ENCODE peak calls at places on chromosome 17, in ten cellular contexts. I is Peyer's patch, F is bronchial epithelial cell, X is heart left ventricle, Z is stomach, M is neural progenitor cell, B is heart right ventricle, T is BJ, W is PC-9, P is ovary. Y is an unnamed sample. For H3K27me3, the result is how much of the 10 kb centered on the place peaks cover.

GRCh38 chr17:77343031-77343866 is 202.5 kb downstream of the SEC14L1 start:
- DNase-seq in I (peak), F (no peak), X (no peak), Z (peak), M (no peak), B (no peak), T (no peak), W (no peak), P (peak), Y (no peak)

GRCh38 chr17:17472333-17472920 is 4.4 kb upstream of the MED9 start:
- DNase-seq in I (no peak), F (peak), X (no peak), Z (no peak), M (peak), B (no peak), T (no peak), W (no peak), P (no peak), Y (no peak)

GRCh38 chr17:58046230-58047094 is 36.8 kb upstream of the DYNLL2 start:
- DNase-seq in I (no peak), F (no peak), X (no peak), Z (no peak), M (peak), B (peak), T (no peak), W (no peak), P (no peak), Y (no peak)

GRCh38 chr17:32161506-32162365 is 19.4 kb downstream of the RHOT1 start:
- DNase-seq in I (peak), F (peak), X (no peak), Z (no peak), M (no peak), B (no peak), T (peak), W (peak), P (no peak), Y (no peak)

GRCh38 chr17:78974635-78975591 is 4.8 kb downstream of the LGALS3BP start:
- DNase-seq in I (peak), F (peak), X (no peak), Z (peak), M (no peak), B (peak), T (peak), W (no peak), P (peak), Y (peak)

GRCh38 chr17:29042679-29043538 is at the start of gene PIPOX:
- DNase-seq in I (peak), F (peak), X (no peak), Z (no peak), M (peak), B (peak), T (no peak), W (peak), P (no peak), Y (no peak)

GRCh38 chr17:83004791-83005380 is 74.5 kb upstream of the METRNL start:
- DNase-seq in I (no peak), F (no peak), X (no peak), Z (no peak), M (no peak), B (no peak), T (no peak), W (no peak), P (no peak), Y (no peak)

GRCh38 chr17:17855334-17855725 is 18.5 kb upstream of the SREBF1 start:
- DNase-seq in I (no peak), F (no peak), X (no peak), Z (no peak), M (no peak), B (no peak), T (no peak), W (no peak), P (no peak), Y (no peak)

GRCh38 chr17:36544049-36544319 is 735 bp upstream of the GGNBP2 start:
- DNase-seq in I (peak), F (peak), X (peak), Z (peak), M (peak), B (peak), T (peak), W (peak), P (no peak), Y (no peak)

GRCh38 chr17:29592850-29593545 is at the start of gene ANKRD13B:
- DNase-seq in I (peak), F (no peak), X (peak), Z (no peak), M (peak), B (peak), T (no peak), W (peak), P (peak), Y (no peak)

GRCh38 chr17:82212331-82213250 is at the start of gene CCDC57:
- DNase-seq in I (peak), F (peak), X (peak), Z (peak), M (peak), B (peak), T (no peak), W (peak), P (peak), Y (no peak)

GRCh38 chr17:7832431-7832830 is 1.6 kb upstream of the KDM6B start:
- DNase-seq in I (no peak), F (no peak), X (no peak), Z (no peak), M (no peak), B (no peak), T (no peak), W (no peak), P (no peak), Y (no peak)

DNA sequence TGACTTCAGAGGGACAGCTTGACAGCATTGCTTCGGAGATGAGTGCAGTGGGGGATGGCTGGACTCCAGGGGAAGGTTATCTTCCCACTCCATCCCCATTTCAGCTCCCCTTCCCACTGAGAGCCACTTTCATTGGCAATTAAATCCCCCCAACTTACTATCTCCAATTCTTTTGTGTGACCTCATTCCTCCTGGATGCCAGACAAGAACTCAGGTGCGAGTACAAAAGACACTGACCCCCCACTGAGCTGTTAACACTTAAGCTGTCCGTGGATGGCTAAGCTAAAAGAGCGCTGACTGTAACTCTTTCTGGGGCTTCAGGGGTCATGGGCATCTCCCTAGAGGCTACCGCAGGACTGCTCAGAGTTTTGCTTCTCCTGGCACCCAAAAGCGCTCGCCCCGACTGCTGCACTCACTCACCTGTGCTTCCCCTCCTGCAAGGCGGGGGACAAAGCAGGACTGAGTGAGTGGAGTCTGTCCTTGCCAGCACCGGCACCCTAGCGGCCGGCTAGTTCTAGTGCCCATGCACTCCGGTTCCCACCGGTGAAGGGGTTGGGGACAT is 44.8 kb upstream of the FBXO47 start:
- DNase-seq in I (no peak), F (no peak), X (no peak), Z (no peak), M (peak), B (no peak), T (no peak), W (no peak), P (no peak), Y (no peak)
- TF ChIP-seq CTCF in I (no peak), F (no peak), X (no peak), Z (no peak), M (peak), B (no peak), T (peak), W (no peak), P (no peak), Y (no peak)

DNA sequence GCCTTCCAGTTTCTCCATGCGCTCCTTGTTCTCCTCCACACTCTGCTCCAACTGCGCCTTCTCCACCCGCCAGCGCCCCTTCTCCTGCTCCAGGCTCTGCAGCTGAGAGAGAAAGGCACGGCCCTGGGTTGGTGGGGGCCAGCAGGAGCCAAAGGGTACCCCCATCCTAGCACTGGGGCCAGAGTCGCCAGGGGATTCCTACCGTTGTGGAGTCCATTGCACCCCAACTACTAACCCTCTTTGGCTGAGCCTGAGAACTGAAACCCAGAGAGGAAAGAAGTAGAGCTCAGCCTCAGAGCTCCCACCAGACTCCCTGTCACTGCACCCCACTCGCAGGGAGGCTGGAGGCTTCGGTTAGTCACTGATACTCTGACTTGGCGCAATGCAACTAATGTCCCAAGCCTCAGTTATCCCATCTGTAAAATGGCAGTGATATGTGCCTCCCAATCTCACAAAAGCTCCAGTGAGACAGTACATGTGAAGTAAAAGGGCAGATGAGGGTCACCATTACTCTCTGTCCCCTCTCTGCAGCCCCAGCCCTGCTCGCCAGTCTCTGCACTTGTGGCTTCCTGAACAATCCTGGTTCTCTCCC is 6.2 kb upstream of the SAMD14 start:
- DNase-seq in I (no peak), F (no peak), X (no peak), Z (no peak), M (no peak), B (no peak), T (no peak), W (no peak), P (no peak), Y (no peak)
- H3K4me3 ChIP-seq in I (no peak), F (no peak), X (no peak), Z (no peak), M (no peak), B (no peak), T (no peak), W (no peak), P (no peak), Y (no peak)

GRCh38 chr17:28018439-28019070 is 23.9 kb upstream of the NLK start:
- DNase-seq in I (no peak), F (peak), X (no peak), Z (no peak), M (no peak), B (peak), T (no peak), W (peak), P (no peak), Y (no peak)
- H3K27me3 ChIP-seq in I (under half), F (under half), X (under half), Z (under half), M (under half), B (under half), T (under half), W (under half), P (under half), Y (under half)

GRCh38 chr17:6388416-6388815 is 46.5 kb downstream of the AIPL1 start:
- DNase-seq in I (no peak), F (no peak), X (no peak), Z (no peak), M (no peak), B (no peak), T (no peak), W (no peak), P (no peak), Y (no peak)

GRCh38 chr17:6393368-6393952 is 41.5 kb downstream of the AIPL1 start:
- DNase-seq in I (no peak), F (no peak), X (no peak), Z (no peak), M (peak), B (no peak), T (no peak), W (no peak), P (no peak), Y (no peak)

GRCh38 chr17:6398955-6399354 is 36.0 kb downstream of the AIPL1 start:
- DNase-seq in I (no peak), F (no peak), X (no peak), Z (no peak), M (no peak), B (no peak), T (no peak), W (no peak), P (no peak), Y (no peak)

GRCh38 chr17:6392609-6393367 is 42.1 kb downstream of the AIPL1 start:
- DNase-seq in I (no peak), F (no peak), X (no peak), Z (no peak), M (no peak), B (no peak), T (no peak), W (no peak), P (no peak), Y (no peak)

DNA sequence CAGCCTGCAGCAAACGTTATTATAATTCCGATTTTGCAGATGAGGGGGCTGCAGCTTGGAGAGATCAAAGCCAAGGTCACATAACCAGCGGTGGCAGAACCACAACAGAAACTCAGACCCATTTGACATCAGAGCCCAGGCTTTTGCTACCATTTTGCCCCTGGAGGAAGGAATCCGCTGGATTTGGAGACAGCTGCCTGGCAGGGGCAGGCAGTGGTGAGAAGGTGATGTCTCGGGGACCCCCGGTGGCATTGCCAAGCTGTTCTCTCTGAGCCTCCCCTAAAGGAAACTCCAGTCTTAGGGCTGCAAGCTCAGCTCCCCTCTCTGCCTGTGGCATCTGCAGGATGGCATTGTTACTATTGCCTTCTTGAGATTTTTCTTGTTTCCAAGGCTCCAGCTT is 40.9 kb downstream of the AIPL1 start:
- DNase-seq in I (no peak), F (no peak), X (no peak), Z (no peak), M (no peak), B (no peak), T (no peak), W (no peak), P (no peak), Y (no peak)
- TF ChIP-seq CTCF in I (no peak), F (no peak), X (no peak), Z (no peak), M (no peak), B (no peak), T (no peak), W (no peak), P (no peak), Y (no peak)